ENCODE peak calls at places on chromosomes 6 and 20, in seven cellular contexts. One of them, this sample, is unnamed.
A peak's percentile ranks its signal among the peaks of the same experiment; 100 is the strongest.

GRCh38 chr20:45970646-45971424 is 1.2 kb downstream of the ZNF335 start:
- DNase-seq in neural progenitor cell: peak; percentile 30
- DNase-seq in spleen: peak; percentile 93
- DNase-seq in bronchial epithelial cell: no peak
- DNase-seq in adrenal gland: peak; percentile 48
- DNase-seq in kidney epithelial cell: no peak
- DNase-seq in omental fat pad: no peak
- DNase-seq in this sample: no peak

GRCh38 chr6:160022793-160023192 is 53.9 kb downstream of the IGF2R start:
- DNase-seq in omental fat pad: no peak
- DNase-seq in bronchial epithelial cell: no peak
- DNase-seq in spleen: no peak
- DNase-seq in adrenal gland: no peak
- DNase-seq in kidney epithelial cell: no peak
- DNase-seq in neural progenitor cell: no peak
- DNase-seq in this sample: no peak

GRCh38 chr6:164791498-164791897 is 517.9 kb downstream of the C6orf118 start:
- DNase-seq in adrenal gland: no peak
- DNase-seq in bronchial epithelial cell: no peak
- DNase-seq in kidney epithelial cell: no peak
- DNase-seq in omental fat pad: no peak
- DNase-seq in spleen: no peak
- DNase-seq in neural progenitor cell: no peak
- DNase-seq in this sample: no peak

GRCh38 chr6:43009124-43009523 is 4.6 kb downstream of the MEA1 start:
- DNase-seq in bronchial epithelial cell: peak; percentile 24
- DNase-seq in adrenal gland: peak; percentile 31
- DNase-seq in omental fat pad: no peak
- DNase-seq in spleen: no peak
- DNase-seq in neural progenitor cell: peak; percentile 23
- DNase-seq in kidney epithelial cell: no peak
- DNase-seq in this sample: no peak

GRCh38 chr6:47057830-47058540 is 15.9 kb upstream of the ADGRF1 start:
- DNase-seq in spleen: no peak
- DNase-seq in bronchial epithelial cell: peak; percentile 87
- DNase-seq in adrenal gland: no peak
- DNase-seq in omental fat pad: no peak
- DNase-seq in kidney epithelial cell: peak; percentile 37
- DNase-seq in neural progenitor cell: no peak
- DNase-seq in this sample: no peak

GRCh38 chr6:70312165-70312564 is 9.3 kb upstream of the COL9A1 start:
- DNase-seq in kidney epithelial cell: peak; percentile 95
- DNase-seq in bronchial epithelial cell: peak; percentile 92
- DNase-seq in omental fat pad: no peak
- DNase-seq in neural progenitor cell: no peak
- DNase-seq in adrenal gland: no peak
- DNase-seq in spleen: no peak
- DNase-seq in this sample: no peak

GRCh38 chr20:46215913-46216707 is 92.2 kb downstream of the CDH22 start:
- DNase-seq in omental fat pad: no peak
- DNase-seq in adrenal gland: peak; percentile 86
- DNase-seq in bronchial epithelial cell: no peak
- DNase-seq in neural progenitor cell: peak; percentile 87
- DNase-seq in spleen: no peak
- DNase-seq in kidney epithelial cell: peak; percentile 1
- DNase-seq in this sample: no peak

GRCh38 chr6:52186075-52186474 is at the start of gene IL17A:
- DNase-seq in spleen: no peak
- DNase-seq in adrenal gland: no peak
- DNase-seq in neural progenitor cell: no peak
- DNase-seq in omental fat pad: no peak
- DNase-seq in kidney epithelial cell: no peak
- DNase-seq in bronchial epithelial cell: no peak
- DNase-seq in this sample: no peak

GRCh38 chr6:53361549-53362031 is 12.8 kb upstream of the ELOVL5 start:
- DNase-seq in spleen: no peak
- DNase-seq in omental fat pad: no peak
- DNase-seq in adrenal gland: peak; percentile 65
- DNase-seq in neural progenitor cell: peak; percentile 38
- DNase-seq in kidney epithelial cell: no peak
- DNase-seq in bronchial epithelial cell: peak; percentile 79
- DNase-seq in this sample: no peak

GRCh38 chr20:46400828-46401477 is 5.5 kb downstream of the ELMO2 start:
- DNase-seq in adrenal gland: no peak
- DNase-seq in bronchial epithelial cell: peak; percentile 25
- DNase-seq in omental fat pad: no peak
- DNase-seq in spleen: no peak
- DNase-seq in kidney epithelial cell: no peak
- DNase-seq in neural progenitor cell: peak; percentile 28
- DNase-seq in this sample: no peak

GRCh38 chr6:159125977-159126376 is 43.2 kb upstream of the FNDC1 start:
- DNase-seq in spleen: no peak
- DNase-seq in neural progenitor cell: no peak
- DNase-seq in adrenal gland: peak; percentile 80
- DNase-seq in kidney epithelial cell: no peak
- DNase-seq in bronchial epithelial cell: no peak
- DNase-seq in omental fat pad: no peak
- DNase-seq in this sample: no peak

GRCh38 chr6:22975079-22975478 is 405.7 kb downstream of the HDGFL1 start:
- DNase-seq in kidney epithelial cell: no peak
- DNase-seq in neural progenitor cell: no peak
- DNase-seq in bronchial epithelial cell: no peak
- DNase-seq in spleen: no peak
- DNase-seq in omental fat pad: no peak
- DNase-seq in adrenal gland: no peak
- DNase-seq in this sample: no peak

GRCh38 chr6:133724726-133725125 is 164.2 kb upstream of the TCF21 start:
- DNase-seq in spleen: no peak
- DNase-seq in omental fat pad: no peak
- DNase-seq in neural progenitor cell: no peak
- DNase-seq in kidney epithelial cell: no peak
- DNase-seq in adrenal gland: no peak
- DNase-seq in bronchial epithelial cell: no peak
- DNase-seq in this sample: no peak

GRCh38 chr20:25081065-25081729 is 744 bp downstream of the VSX1 start:
- DNase-seq in omental fat pad: no peak
- DNase-seq in adrenal gland: no peak
- DNase-seq in kidney epithelial cell: no peak
- DNase-seq in neural progenitor cell: peak; percentile 89
- DNase-seq in bronchial epithelial cell: no peak
- DNase-seq in spleen: peak; percentile 64
- DNase-seq in this sample: peak; percentile 70

GRCh38 chr6:11952291-11952690 is 59.8 kb upstream of the HIVEP1 start:
- DNase-seq in neural progenitor cell: no peak
- DNase-seq in adrenal gland: no peak
- DNase-seq in bronchial epithelial cell: no peak
- DNase-seq in spleen: no peak
- DNase-seq in omental fat pad: no peak
- DNase-seq in kidney epithelial cell: no peak
- DNase-seq in this sample: no peak

GRCh38 chr6:133184798-133185380 is 56.3 kb upstream of the EYA4 start:
- DNase-seq in adrenal gland: no peak
- DNase-seq in bronchial epithelial cell: peak; percentile 34
- DNase-seq in omental fat pad: no peak
- DNase-seq in neural progenitor cell: peak; percentile 29
- DNase-seq in kidney epithelial cell: no peak
- DNase-seq in spleen: no peak
- DNase-seq in this sample: no peak

GRCh38 chr6:3352678-3353077 is 93.9 kb downstream of the PSMG4 start:
- DNase-seq in neural progenitor cell: no peak
- DNase-seq in omental fat pad: no peak
- DNase-seq in adrenal gland: no peak
- DNase-seq in kidney epithelial cell: no peak
- DNase-seq in spleen: no peak
- DNase-seq in bronchial epithelial cell: no peak
- DNase-seq in this sample: no peak

GRCh38 chr6:85675030-85675819 is 32.5 kb upstream of the SYNCRIP start:
- DNase-seq in omental fat pad: no peak
- DNase-seq in kidney epithelial cell: peak; percentile 57
- DNase-seq in spleen: no peak
- DNase-seq in bronchial epithelial cell: peak; percentile 84
- DNase-seq in neural progenitor cell: peak; percentile 39
- DNase-seq in adrenal gland: peak; percentile 28
- DNase-seq in this sample: no peak

GRCh38 chr6:20352346-20352745 is 49.3 kb upstream of the E2F3 start:
- DNase-seq in omental fat pad: no peak
- DNase-seq in neural progenitor cell: no peak
- DNase-seq in kidney epithelial cell: no peak
- DNase-seq in bronchial epithelial cell: no peak
- DNase-seq in adrenal gland: no peak
- DNase-seq in spleen: no peak
- DNase-seq in this sample: no peak

GRCh38 chr6:40315055-40315454 is 272.1 kb downstream of the LRFN2 start:
- DNase-seq in bronchial epithelial cell: no peak
- DNase-seq in adrenal gland: no peak
- DNase-seq in neural progenitor cell: no peak
- DNase-seq in spleen: no peak
- DNase-seq in omental fat pad: no peak
- DNase-seq in kidney epithelial cell: no peak
- DNase-seq in this sample: no peak

GRCh38 chr6:31622678-31623077 is 2.2 kb downstream of the PRRC2A start:
- DNase-seq in omental fat pad: no peak
- DNase-seq in spleen: no peak
- DNase-seq in bronchial epithelial cell: peak; percentile 63
- DNase-seq in neural progenitor cell: no peak
- DNase-seq in adrenal gland: no peak
- DNase-seq in kidney epithelial cell: no peak
- DNase-seq in this sample: no peak

GRCh38 chr20:63186528-63187316 is 29.2 kb downstream of the YTHDF1 start:
- DNase-seq in spleen: no peak
- DNase-seq in bronchial epithelial cell: peak; percentile 67
- DNase-seq in neural progenitor cell: no peak
- DNase-seq in omental fat pad: no peak
- DNase-seq in adrenal gland: no peak
- DNase-seq in kidney epithelial cell: no peak
- DNase-seq in this sample: no peak
- TF ChIP-seq CTCF in spleen: no peak
- TF ChIP-seq CTCF in bronchial epithelial cell: peak; percentile 70
- TF ChIP-seq CTCF in neural progenitor cell: no peak
- TF ChIP-seq CTCF in omental fat pad: no peak
- TF ChIP-seq CTCF in adrenal gland: no peak
- TF ChIP-seq CTCF in kidney epithelial cell: peak; percentile 22
- TF ChIP-seq CTCF in this sample: no peak

GRCh38 chr20:5910192-5910591 is 40.1 kb downstream of the TRMT6 start:
- DNase-seq in spleen: no peak
- DNase-seq in adrenal gland: no peak
- DNase-seq in omental fat pad: no peak
- DNase-seq in kidney epithelial cell: no peak
- DNase-seq in bronchial epithelial cell: no peak
- DNase-seq in neural progenitor cell: no peak
- DNase-seq in this sample: no peak

GRCh38 chr20:5919634-5920544 is 30.4 kb downstream of the TRMT6 start:
- DNase-seq in neural progenitor cell: no peak
- DNase-seq in bronchial epithelial cell: peak; percentile 77
- DNase-seq in adrenal gland: no peak
- DNase-seq in spleen: no peak
- DNase-seq in kidney epithelial cell: no peak
- DNase-seq in omental fat pad: no peak
- DNase-seq in this sample: no peak

GRCh38 chr20:5918856-5919633 is 31.3 kb downstream of the TRMT6 start:
- DNase-seq in neural progenitor cell: no peak
- DNase-seq in kidney epithelial cell: peak; percentile 57
- DNase-seq in spleen: no peak
- DNase-seq in bronchial epithelial cell: peak; percentile 88
- DNase-seq in adrenal gland: no peak
- DNase-seq in omental fat pad: no peak
- DNase-seq in this sample: no peak

GRCh38 chr20:5913166-5913565 is 37.2 kb downstream of the TRMT6 start:
- DNase-seq in kidney epithelial cell: no peak
- DNase-seq in spleen: no peak
- DNase-seq in adrenal gland: no peak
- DNase-seq in omental fat pad: no peak
- DNase-seq in neural progenitor cell: no peak
- DNase-seq in bronchial epithelial cell: no peak
- DNase-seq in this sample: no peak

DNA sequence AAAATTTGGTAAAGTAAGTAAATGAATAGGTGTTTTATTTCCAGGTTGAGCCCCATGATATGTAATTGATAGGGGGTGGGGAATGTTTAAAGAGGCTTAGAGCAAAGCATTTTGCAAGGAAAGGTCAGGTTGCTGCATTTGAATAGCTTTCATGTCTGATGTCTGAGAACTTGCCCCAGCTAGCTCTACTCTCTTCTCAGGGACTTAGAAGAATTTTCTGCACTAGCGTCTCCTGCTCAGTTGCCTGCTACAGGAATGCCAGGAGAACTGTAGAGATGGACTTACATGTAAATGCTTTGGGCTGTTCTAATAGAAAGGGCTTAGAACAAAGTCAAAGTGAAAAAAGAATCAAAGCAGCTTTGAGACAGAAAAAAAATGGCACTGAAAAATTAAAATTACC is 35.5 kb downstream of the TRMT6 start:
- DNase-seq in omental fat pad: no peak
- DNase-seq in spleen: no peak
- DNase-seq in kidney epithelial cell: no peak
- DNase-seq in neural progenitor cell: no peak
- DNase-seq in bronchial epithelial cell: no peak
- DNase-seq in adrenal gland: no peak
- DNase-seq in this sample: no peak
- TF ChIP-seq CTCF in omental fat pad: no peak
- TF ChIP-seq CTCF in spleen: no peak
- TF ChIP-seq CTCF in kidney epithelial cell: no peak
- TF ChIP-seq CTCF in neural progenitor cell: no peak
- TF ChIP-seq CTCF in bronchial epithelial cell: no peak
- TF ChIP-seq CTCF in adrenal gland: no peak
- TF ChIP-seq CTCF in this sample: no peak

GRCh38 chr20:41248371-41249024 is 69.0 kb downstream of the ZHX3 start:
- DNase-seq in adrenal gland: no peak
- DNase-seq in omental fat pad: no peak
- DNase-seq in kidney epithelial cell: peak; percentile 71
- DNase-seq in neural progenitor cell: no peak
- DNase-seq in bronchial epithelial cell: no peak
- DNase-seq in spleen: no peak
- DNase-seq in this sample: no peak

GRCh38 chr20:41249371-41249770 is 68.2 kb downstream of the ZHX3 start:
- DNase-seq in spleen: no peak
- DNase-seq in neural progenitor cell: peak; percentile 19
- DNase-seq in adrenal gland: peak; percentile 89
- DNase-seq in kidney epithelial cell: peak; percentile 71
- DNase-seq in bronchial epithelial cell: peak; percentile 87
- DNase-seq in omental fat pad: no peak
- DNase-seq in this sample: no peak

GRCh38 chr20:41245086-41245707 is 72.3 kb downstream of the ZHX3 start:
- DNase-seq in spleen: no peak
- DNase-seq in neural progenitor cell: peak; percentile 87
- DNase-seq in bronchial epithelial cell: no peak
- DNase-seq in adrenal gland: no peak
- DNase-seq in omental fat pad: no peak
- DNase-seq in kidney epithelial cell: no peak
- DNase-seq in this sample: no peak

GRCh38 chr20:41247523-41248370 is 69.8 kb downstream of the ZHX3 start:
- DNase-seq in spleen: no peak
- DNase-seq in neural progenitor cell: no peak
- DNase-seq in bronchial epithelial cell: no peak
- DNase-seq in kidney epithelial cell: no peak
- DNase-seq in adrenal gland: no peak
- DNase-seq in omental fat pad: no peak
- DNase-seq in this sample: no peak

GRCh38 chr20:41249781-41250281 is 67.7 kb downstream of the ZHX3 start:
- DNase-seq in omental fat pad: no peak
- DNase-seq in adrenal gland: peak; percentile 30
- DNase-seq in kidney epithelial cell: no peak
- DNase-seq in neural progenitor cell: peak; percentile 77
- DNase-seq in bronchial epithelial cell: peak; percentile 41
- DNase-seq in spleen: no peak
- DNase-seq in this sample: no peak
- TF ChIP-seq CTCF in omental fat pad: no peak
- TF ChIP-seq CTCF in adrenal gland: no peak
- TF ChIP-seq CTCF in kidney epithelial cell: peak; percentile 28
- TF ChIP-seq CTCF in neural progenitor cell: peak; percentile 59
- TF ChIP-seq CTCF in bronchial epithelial cell: peak; percentile 7
- TF ChIP-seq CTCF in spleen: no peak
- TF ChIP-seq CTCF in this sample: peak; percentile 64

GRCh38 chr20:54415967-54416366 is 59.4 kb upstream of the DOK5 start:
- DNase-seq in adrenal gland: no peak
- DNase-seq in kidney epithelial cell: no peak
- DNase-seq in spleen: no peak
- DNase-seq in omental fat pad: no peak
- DNase-seq in neural progenitor cell: no peak
- DNase-seq in bronchial epithelial cell: no peak
- DNase-seq in this sample: no peak
- TF ChIP-seq CTCF in adrenal gland: no peak
- TF ChIP-seq CTCF in kidney epithelial cell: no peak
- TF ChIP-seq CTCF in spleen: no peak
- TF ChIP-seq CTCF in omental fat pad: no peak
- TF ChIP-seq CTCF in neural progenitor cell: no peak
- TF ChIP-seq CTCF in bronchial epithelial cell: no peak
- TF ChIP-seq CTCF in this sample: no peak

This sample was measured in type B pancreatic cell.